ENCODE peak calls at places on chromosomes 11 and 22, in five cellular contexts. O, A, R, P and M are unnamed samples.

GRCh38 chr11:109051200-109051599 is 370.8 kb upstream of the C11orf87 start:
- DNase-seq in O (no peak), A (no peak), R (no peak), P (no peak), M (no peak)

GRCh38 chr11:58390551-58391063 is 16.1 kb downstream of the OR5B3 start:
- DNase-seq in O (no peak), A (no peak), R (no peak), P (no peak), M (no peak)

GRCh38 chr22:19962909-19963806 is 21.5 kb upstream of the TXNRD2 start:
- DNase-seq in O (peak; percentile 94), A (peak; percentile 86), R (peak; percentile 95), P (no peak), M (peak; percentile 96)

GRCh38 chr11:134661660-134662059 is 249.6 kb upstream of the B3GAT1 start:
- DNase-seq in O (no peak), A (no peak), R (no peak), P (no peak), M (no peak)

GRCh38 chr11:68759991-68760390 is 8.7 kb upstream of the TESMIN start:
- DNase-seq in O (no peak), A (no peak), R (no peak), P (no peak), M (no peak)

GRCh38 chr11:120912504-120912903 is 111.4 kb upstream of the TBCEL start:
- DNase-seq in O (peak; percentile 67), A (peak; percentile 53), R (peak; percentile 53), P (peak; percentile 55), M (peak; percentile 21)

GRCh38 chr22:46991666-46992065 is 229.2 kb downstream of the TBC1D22A start:
- DNase-seq in O (no peak), A (no peak), R (no peak), P (no peak), M (no peak)

GRCh38 chr11:96317576-96317975 is 25.4 kb downstream of the MAML2 start:
- DNase-seq in O (no peak), A (no peak), R (no peak), P (no peak), M (no peak)

GRCh38 chr11:31419138-31419537 is 49.5 kb downstream of the DNAJC24 start:
- DNase-seq in O (no peak), A (no peak), R (no peak), P (no peak), M (no peak)

GRCh38 chr11:125166347-125166841 is 1.8 kb downstream of the PKNOX2 start:
- DNase-seq in O (peak; percentile 53), A (no peak), R (no peak), P (peak; percentile 34), M (no peak)

GRCh38 chr11:134481135-134481534 is 69.1 kb upstream of the B3GAT1 start:
- DNase-seq in O (no peak), A (no peak), R (peak; percentile 39), P (no peak), M (no peak)

GRCh38 chr11:60344146-60344545 is 17.1 kb downstream of the MS4A6E start:
- DNase-seq in O (no peak), A (no peak), R (no peak), P (no peak), M (no peak)

GRCh38 chr22:29456211-29456671 is 17.9 kb downstream of the RFPL1 start:
- DNase-seq in O (peak; percentile 34), A (no peak), R (no peak), P (no peak), M (no peak)

GRCh38 chr22:50293441-50294318 is 13.8 kb downstream of the PLXNB2 start:
- DNase-seq in O (peak; percentile 83), A (no peak), R (peak; percentile 86), P (peak; percentile 52), M (peak; percentile 58)

GRCh38 chr22:30261134-30261533 is 5.5 kb downstream of the OSM start:
- DNase-seq in O (no peak), A (no peak), R (no peak), P (no peak), M (no peak)

GRCh38 chr11:70647188-70648166 is 249.1 kb downstream of the CTTN start:
- DNase-seq in O (no peak), A (no peak), R (no peak), P (no peak), M (no peak)

GRCh38 chr22:36610056-36610455 is 81.1 kb upstream of the EIF3D start:
- DNase-seq in O (no peak), A (no peak), R (no peak), P (no peak), M (no peak)

GRCh38 chr22:35446365-35446764 is 46.4 kb downstream of the MCM5 start:
- DNase-seq in O (peak; percentile 92), A (no peak), R (peak; percentile 77), P (peak; percentile 83), M (peak; percentile 91)

GRCh38 chr22:49018601-49019000 is 809.1 kb downstream of the BRD1 start:
- DNase-seq in O (no peak), A (no peak), R (no peak), P (no peak), M (no peak)

GRCh38 chr22:24801906-24802504 is 4.0 kb upstream of the SGSM1 start:
- DNase-seq in O (no peak), A (no peak), R (no peak), P (no peak), M (no peak)

GRCh38 chr11:72579816-72580647 is 94.2 kb downstream of the PDE2A start:
- DNase-seq in O (no peak), A (no peak), R (no peak), P (no peak), M (no peak)

GRCh38 chr11:63535734-63536133 is 874 bp upstream of the PLAAT4 start:
- DNase-seq in O (no peak), A (no peak), R (no peak), P (no peak), M (no peak)

GRCh38 chr22:37484115-37485005 is 1.8 kb downstream of the MFNG start:
- DNase-seq in O (no peak), A (no peak), R (no peak), P (no peak), M (no peak)

GRCh38 chr11:5123802-5124521 is 14.2 kb downstream of the OR52A5 start:
- DNase-seq in O (peak; percentile 92), A (peak; percentile 56), R (peak; percentile 84), P (peak; percentile 77), M (peak; percentile 51)

DNA sequence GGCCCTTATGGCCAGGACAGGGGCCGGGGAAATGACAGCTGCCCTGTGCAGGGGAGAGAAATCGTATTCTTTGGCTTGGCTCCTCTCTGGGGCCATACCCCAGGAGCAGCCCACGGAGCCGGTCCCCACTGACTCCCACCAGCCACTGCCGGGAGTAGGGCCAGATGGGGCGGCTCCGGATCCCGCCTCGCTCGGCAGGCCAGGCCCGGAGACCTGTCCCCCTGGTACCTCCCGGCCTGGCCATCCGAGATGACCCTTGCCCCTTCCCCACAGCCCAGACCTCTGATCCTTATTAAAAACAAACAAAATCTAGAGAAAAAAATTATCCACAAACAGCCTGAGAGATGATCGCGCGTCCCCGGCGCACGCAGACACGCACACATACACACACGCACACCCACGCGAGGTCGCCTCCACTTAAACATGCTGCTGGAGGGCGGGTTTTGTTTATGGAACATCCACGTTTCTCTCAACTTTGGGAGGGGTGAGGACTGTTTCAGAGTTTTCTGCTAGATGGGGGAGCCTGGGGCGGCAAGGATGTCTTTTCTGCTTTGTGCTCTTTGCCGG is 59.1 kb downstream of the IGLL1 start:
- DNase-seq in O (peak; percentile 71), A (no peak), R (peak; percentile 75), P (peak; percentile 33), M (no peak)
- H3K27ac ChIP-seq in O (peak overlapping the region; percentile 90), A (peak overlapping the region; percentile 93), R (peak overlapping the region; percentile 99), P (peak overlapping the region; percentile 89), M (peak overlapping the region; percentile 19)

DNA sequence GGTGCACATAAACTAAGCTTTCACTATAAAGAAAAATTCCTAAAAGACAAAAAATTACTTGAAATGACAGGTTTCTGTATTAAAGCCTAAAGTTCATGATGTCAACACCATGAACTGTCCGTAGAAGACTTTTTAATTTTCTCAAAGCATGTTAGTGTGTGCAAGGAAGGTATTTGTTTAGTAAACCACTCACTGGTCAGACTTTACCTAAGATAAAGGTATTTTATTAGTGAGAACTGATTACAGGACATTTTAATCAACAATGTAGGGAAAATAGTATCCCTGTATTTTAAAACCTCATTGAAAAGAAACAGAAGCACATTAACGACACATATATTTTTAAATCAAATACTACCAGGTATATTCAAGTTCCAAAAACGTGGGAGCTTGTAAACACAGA is 2.9 kb downstream of the PICALM start:
- DNase-seq in O (no peak), A (no peak), R (no peak), P (no peak), M (no peak)
- TF ChIP-seq EZH2 in O (no peak), A (no peak), R (no peak), P (no peak), M (no peak)

DNA sequence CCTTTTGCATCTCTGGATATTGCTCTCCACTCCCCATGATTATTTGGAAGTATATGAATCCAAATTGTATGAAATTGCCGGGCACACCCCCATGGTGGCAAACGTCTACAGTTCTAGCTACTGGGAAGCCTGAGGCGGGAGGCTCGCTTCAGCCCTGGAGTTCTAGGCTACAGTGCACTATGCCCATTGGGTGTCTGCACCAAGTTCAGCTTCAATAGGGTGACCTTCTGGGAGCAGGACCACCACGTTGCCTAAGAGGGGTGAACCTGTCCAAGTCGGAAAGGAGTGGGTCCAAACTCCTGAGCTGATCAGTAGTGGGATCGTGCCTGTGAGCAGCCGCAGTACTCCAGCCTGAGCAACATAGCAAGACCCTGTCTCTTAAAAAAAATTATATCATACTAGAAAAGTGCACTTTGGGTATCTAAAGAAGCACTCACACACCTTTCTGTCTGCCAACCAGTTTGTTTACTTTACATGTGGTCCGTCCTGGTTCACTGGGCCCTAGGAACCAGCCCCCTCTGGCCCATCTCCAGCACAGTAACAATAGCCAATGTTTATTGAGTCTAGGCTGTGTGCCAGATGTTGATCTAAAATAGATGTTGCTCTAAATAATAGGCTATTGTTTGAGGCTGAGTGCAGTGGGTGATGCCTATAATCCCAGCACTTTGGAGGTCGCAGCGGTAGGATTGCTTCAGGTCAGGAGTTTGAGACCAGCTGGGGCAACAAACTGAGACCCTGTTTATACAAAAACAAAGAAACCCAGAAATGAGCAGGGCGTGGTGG is 16.4 kb upstream of the KAT5 start:
- DNase-seq in O (no peak), A (peak; percentile 26), R (peak; percentile 47), P (no peak), M (peak; percentile 57)
- H3K27ac ChIP-seq in O (no peak overlapping the region), A (no peak overlapping the region), R (peak overlapping the region; percentile 63), P (no peak overlapping the region), M (no peak overlapping the region)

DNA sequence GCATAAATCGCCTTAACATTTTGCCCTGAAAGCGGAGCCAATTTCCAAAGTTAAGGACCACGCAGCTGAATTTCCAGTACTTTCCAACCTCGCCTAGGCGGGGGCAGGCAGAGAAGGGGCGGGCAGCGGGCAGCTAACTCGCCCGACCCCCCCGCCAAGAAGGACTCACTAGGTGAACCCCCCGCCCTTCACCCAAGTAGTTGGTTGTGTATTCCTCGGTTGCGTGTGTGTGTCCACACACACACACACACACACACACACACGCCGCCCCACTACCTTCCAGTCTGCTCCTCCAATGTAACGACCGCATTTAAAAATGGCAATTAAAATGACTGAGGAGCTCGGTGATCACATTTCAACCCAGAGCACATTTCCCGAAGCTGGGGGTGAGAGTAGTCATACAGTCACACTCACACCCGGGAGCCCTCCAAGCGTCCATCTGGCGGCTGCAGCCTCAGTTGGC is 1.4 kb downstream of the TENM4 start:
- DNase-seq in O (peak; percentile 48), A (no peak), R (peak; percentile 27), P (peak; percentile 51), M (peak; percentile 44)
- TF ChIP-seq EZH2 in O (peak; percentile 90), A (no peak), R (no peak), P (no peak), M (no peak)